ENCODE peak calls at places on chromosomes 16 and 17, in six cellular contexts. N is AG09309, Y is cardiac muscle cell, J is heart left ventricle, A is lung, X is fibroblast of mammary gland. B is an unnamed sample.

GRCh38 chr16:67926181-67926742 is 5.4 kb downstream of the CTRL start:
- DNase-seq in N (no peak), A (no peak), X (peak; percentile 65), J (peak; percentile 31), Y (no peak), B (no peak)

GRCh38 chr17:67378444-67379250 is 1.6 kb downstream of the PITPNC1 start:
- DNase-seq in J (peak; percentile 83), X (peak; percentile 84), A (peak; percentile 71), Y (peak; percentile 81), N (no peak), B (no peak)

GRCh38 chr17:66764559-66764958 is 70.4 kb upstream of the CACNG5 start:
- DNase-seq in J (no peak), Y (no peak), X (no peak), N (no peak), A (no peak), B (no peak)

GRCh38 chr17:19004601-19005441 is at the start of gene FAM83G:
- DNase-seq in N (no peak), Y (peak; percentile 65), J (peak; percentile 54), X (peak; percentile 46), A (peak; percentile 81), B (peak; percentile 22)

GRCh38 chr17:48970865-48971687 is 2.7 kb upstream of the GIP start:
- DNase-seq in Y (no peak), J (no peak), N (no peak), A (no peak), X (no peak), B (no peak)

GRCh38 chr17:74354123-74354522 is 7.5 kb downstream of the BTBD17 start:
- DNase-seq in X (peak; percentile 11), N (no peak), Y (no peak), A (no peak), J (peak; percentile 51), B (no peak)

GRCh38 chr17:56009795-56010715 is 143.2 kb upstream of the ANKFN1 start:
- DNase-seq in N (no peak), A (no peak), J (no peak), Y (no peak), X (peak; percentile 3), B (no peak)

GRCh38 chr16:27318399-27319256 is 4.9 kb downstream of the IL4R start:
- DNase-seq in N (no peak), Y (peak; percentile 58), A (peak; percentile 64), J (peak; percentile 77), X (no peak), B (no peak)

GRCh38 chr17:17024778-17025300 is 17.4 kb upstream of the MPRIP start:
- DNase-seq in J (no peak), N (no peak), Y (peak; percentile 43), A (no peak), X (peak; percentile 32), B (no peak)

GRCh38 chr17:82836823-82837357 is 2.9 kb downstream of the ZNF750 start:
- DNase-seq in J (no peak), A (no peak), N (no peak), X (peak; percentile 71), Y (no peak), B (no peak)

GRCh38 chr16:1425616-1426370 is 5.1 kb upstream of the PERCC1 start:
- DNase-seq in N (no peak), A (no peak), J (no peak), X (no peak), Y (no peak), B (no peak)

GRCh38 chr17:81898029-81898866 is 3.8 kb upstream of the NPB start:
- DNase-seq in X (peak; percentile 98), J (no peak), Y (peak; percentile 43), N (peak; percentile 75), A (no peak), B (peak; percentile 23)

GRCh38 chr17:55768946-55769624 is 18.2 kb downstream of the PCTP start:
- DNase-seq in Y (peak; percentile 24), N (no peak), J (no peak), A (no peak), X (peak; percentile 86), B (peak; percentile 20)

GRCh38 chr17:76046064-76046463 is 19.0 kb upstream of the EVPL start:
- DNase-seq in Y (no peak), J (no peak), A (no peak), N (no peak), X (no peak), B (no peak)

GRCh38 chr17:81556175-81556691 is 4.1 kb upstream of the FAAP100 start:
- DNase-seq in J (no peak), A (no peak), X (peak; percentile 62), N (no peak), Y (no peak), B (no peak)

GRCh38 chr16:2811703-2812471 is 5.2 kb upstream of the PRSS21 start:
- DNase-seq in X (no peak), N (no peak), Y (no peak), J (no peak), A (no peak), B (no peak)

GRCh38 chr17:8894673-8895578 is 27.5 kb upstream of the PIK3R6 start:
- DNase-seq in A (no peak), J (peak; percentile 51), X (peak; percentile 77), Y (peak; percentile 82), N (peak; percentile 14), B (peak; percentile 20)

GRCh38 chr17:59803377-59803757 is 89.4 kb downstream of the TUBD1 start:
- DNase-seq in Y (no peak), N (no peak), A (no peak), X (no peak), J (no peak), B (no peak)

GRCh38 chr17:30309591-30309990 is 17.8 kb upstream of the BLMH start:
- DNase-seq in Y (peak; percentile 21), A (no peak), X (peak; percentile 36), N (no peak), J (no peak), B (no peak)

GRCh38 chr16:1707193-1707790 is 1.3 kb downstream of the MAPK8IP3 start:
- DNase-seq in N (no peak), J (no peak), X (no peak), A (no peak), Y (peak; percentile 40), B (no peak)

GRCh38 chr16:79400462-79401149 is 199.9 kb downstream of the MAF start:
- DNase-seq in A (no peak), N (no peak), X (no peak), J (no peak), Y (no peak), B (no peak)

GRCh38 chr16:1746693-1747195 is 24.6 kb downstream of the NME3 start:
- DNase-seq in J (no peak), N (no peak), A (no peak), Y (peak; percentile 16), X (no peak), B (no peak)

GRCh38 chr17:77385750-77386501 is 245.2 kb downstream of the SEC14L1 start:
- DNase-seq in X (peak; percentile 76), A (peak; percentile 56), J (peak; percentile 75), Y (peak; percentile 54), N (no peak), B (no peak)

GRCh38 chr17:2484876-2485275 is 26.8 kb downstream of the METTL16 start:
- DNase-seq in J (no peak), N (no peak), A (no peak), Y (no peak), X (no peak), B (no peak)

GRCh38 chr17:2485543-2485942 is 26.1 kb downstream of the METTL16 start:
- DNase-seq in A (no peak), X (peak; percentile 23), N (no peak), Y (peak; percentile 61), J (no peak), B (no peak)

GRCh38 chr17:2483084-2483483 is 28.6 kb downstream of the METTL16 start:
- DNase-seq in X (no peak), A (no peak), Y (no peak), N (no peak), J (no peak), B (no peak)

GRCh38 chr17:2481760-2482159 is 29.9 kb downstream of the METTL16 start:
- DNase-seq in N (no peak), X (no peak), Y (no peak), A (no peak), J (no peak), B (no peak)

GRCh38 chr17:2482218-2482617 is 29.5 kb downstream of the METTL16 start:
- DNase-seq in A (no peak), X (no peak), Y (no peak), N (no peak), J (no peak), B (no peak)
- TF ChIP-seq CTCF in A (no peak), X (no peak), Y (no peak), N (no peak), J (no peak), B (no peak)

DNA sequence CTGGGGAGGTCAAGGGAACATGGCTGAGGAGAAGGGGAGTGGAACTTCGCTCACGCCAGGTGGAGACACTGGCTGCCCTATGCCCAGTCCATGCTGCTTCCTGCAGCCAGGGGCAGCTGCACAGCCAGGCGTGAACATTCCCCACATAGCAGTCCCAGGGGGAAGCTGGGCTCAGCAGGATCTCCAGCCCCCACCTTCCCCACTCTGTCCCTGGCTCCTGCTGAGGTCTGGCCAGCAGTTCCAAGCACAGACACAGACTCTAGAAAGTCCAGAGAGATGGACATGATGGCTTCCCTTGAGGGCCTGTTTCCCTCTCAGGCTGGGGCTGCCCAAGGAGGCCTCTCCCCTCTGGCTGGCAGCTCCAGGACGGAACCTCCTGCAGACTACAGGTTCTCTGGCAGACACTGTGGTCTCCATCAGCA is 9.3 kb downstream of the JUP start:
- DNase-seq in N (no peak), A (no peak), X (peak; percentile 47), Y (no peak), J (peak; percentile 90), B (no peak)
- TF ChIP-seq CTCF in N (peak; percentile 24), A (no peak), X (peak; percentile 25), Y (peak; percentile 35), J (peak; percentile 54), B (no peak)

GRCh38 chr16:85227262-85227923 is 115.1 kb upstream of the CIBAR2 start:
- DNase-seq in N (no peak), Y (peak; percentile 47), A (no peak), J (no peak), X (no peak), B (no peak)

GRCh38 chr16:85229869-85230416 is 117.7 kb upstream of the CIBAR2 start:
- DNase-seq in Y (no peak), X (no peak), J (no peak), N (no peak), A (no peak), B (no peak)

GRCh38 chr16:85228970-85229430 is 116.7 kb upstream of the CIBAR2 start:
- DNase-seq in X (no peak), N (no peak), A (no peak), Y (no peak), J (no peak), B (no peak)

GRCh38 chr16:85228463-85228862 is 116.2 kb upstream of the CIBAR2 start:
- DNase-seq in A (no peak), J (no peak), X (no peak), N (no peak), Y (no peak), B (no peak)

GRCh38 chr16:85227924-85228462 is 115.7 kb upstream of the CIBAR2 start:
- DNase-seq in J (no peak), X (peak; percentile 72), A (no peak), Y (peak; percentile 76), N (no peak), B (no peak)
- TF ChIP-seq CTCF in J (no peak), X (peak; percentile 16), A (no peak), Y (peak; percentile 19), N (peak; percentile 32), B (no peak)

DNA sequence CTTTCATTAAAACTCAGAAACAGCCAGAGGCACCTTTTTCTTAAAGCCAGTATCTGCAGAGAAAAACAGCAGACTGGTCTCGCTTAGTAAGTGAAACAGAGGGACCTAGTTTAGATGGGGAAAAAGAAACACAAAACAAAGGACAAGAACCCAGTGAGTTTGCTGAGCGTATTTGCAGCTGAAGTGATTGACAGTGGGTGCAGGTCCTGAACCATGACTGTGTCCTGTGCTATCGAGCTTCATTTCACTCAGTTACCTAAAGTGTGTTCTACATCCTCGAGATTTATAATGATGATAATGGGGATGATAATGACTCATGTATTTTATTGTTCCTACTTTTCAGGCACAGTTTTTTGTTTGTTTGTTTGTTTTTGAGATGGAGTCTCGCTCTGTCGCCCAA is 31.7 kb upstream of the WFIKKN2 start:
- DNase-seq in Y (no peak), A (no peak), X (no peak), J (no peak), N (no peak), B (no peak)
- TF ChIP-seq CTCF in Y (no peak), A (no peak), X (no peak), J (no peak), N (no peak), B (no peak)